ENCODE peak calls at places on chromosomes 16 and 17, in four cellular contexts. One of them, this sample, is unnamed.
A peak's percentile ranks its signal among the peaks of the same experiment; 100 is the strongest.

GRCh38 chr16:77590707-77591106 is 131.6 kb upstream of the NUDT7 start:
- DNase-seq in adrenal gland: no peak
- DNase-seq in GM23338: no peak
- DNase-seq in AG04450: no peak
- DNase-seq in this sample: no peak

GRCh38 chr17:72613411-72614292 is 478.8 kb downstream of the SLC39A11 start:
- DNase-seq in adrenal gland: no peak
- DNase-seq in GM23338: no peak
- DNase-seq in AG04450: no peak
- DNase-seq in this sample: no peak

GRCh38 chr16:30985401-30986128 is 558 bp downstream of the HSD3B7 start:
- DNase-seq in adrenal gland: peak; percentile 74
- DNase-seq in GM23338: peak; percentile 79
- DNase-seq in AG04450: no peak
- DNase-seq in this sample: peak; percentile 92

GRCh38 chr17:2396568-2397246 is 4.2 kb downstream of the MNT start:
- DNase-seq in adrenal gland: peak; percentile 99
- DNase-seq in GM23338: peak; percentile 96
- DNase-seq in AG04450: peak; percentile 96
- DNase-seq in this sample: peak; percentile 94

GRCh38 chr17:40453881-40454630 is 10.8 kb downstream of the IGFBP4 start:
- DNase-seq in adrenal gland: no peak
- DNase-seq in GM23338: no peak
- DNase-seq in AG04450: no peak
- DNase-seq in this sample: peak; percentile 31

GRCh38 chr17:45222273-45222993 is 748 bp downstream of the FMNL1 start:
- DNase-seq in adrenal gland: no peak
- DNase-seq in GM23338: peak; percentile 73
- DNase-seq in AG04450: no peak
- DNase-seq in this sample: no peak

GRCh38 chr17:13365331-13365730 is 236.4 kb downstream of the HS3ST3A1 start:
- DNase-seq in adrenal gland: no peak
- DNase-seq in GM23338: no peak
- DNase-seq in AG04450: no peak
- DNase-seq in this sample: no peak

GRCh38 chr16:27764427-27764826 is 214.5 kb downstream of the KATNIP start:
- DNase-seq in adrenal gland: no peak
- DNase-seq in GM23338: no peak
- DNase-seq in AG04450: no peak
- DNase-seq in this sample: no peak

GRCh38 chr16:74601131-74601871 is 5.6 kb downstream of the GLG1 start:
- DNase-seq in adrenal gland: no peak
- DNase-seq in GM23338: no peak
- DNase-seq in AG04450: no peak
- DNase-seq in this sample: no peak

GRCh38 chr17:34299918-34300600 is 14.5 kb downstream of the CCL11 start:
- DNase-seq in adrenal gland: no peak
- DNase-seq in GM23338: no peak
- DNase-seq in AG04450: no peak
- DNase-seq in this sample: no peak

GRCh38 chr17:79371984-79372383 is 238.9 kb downstream of the RBFOX3 start:
- DNase-seq in adrenal gland: no peak
- DNase-seq in GM23338: no peak
- DNase-seq in AG04450: no peak
- DNase-seq in this sample: peak; percentile 70

GRCh38 chr17:79374807-79375206 is 236.0 kb downstream of the RBFOX3 start:
- DNase-seq in adrenal gland: no peak
- DNase-seq in GM23338: no peak
- DNase-seq in AG04450: no peak
- DNase-seq in this sample: no peak

GRCh38 chr17:79370594-79370993 is 240.3 kb downstream of the RBFOX3 start:
- DNase-seq in adrenal gland: no peak
- DNase-seq in GM23338: no peak
- DNase-seq in AG04450: no peak
- DNase-seq in this sample: no peak

GRCh38 chr17:79374087-79374486 is 236.8 kb downstream of the RBFOX3 start:
- DNase-seq in adrenal gland: no peak
- DNase-seq in GM23338: peak; percentile 26
- DNase-seq in AG04450: no peak
- DNase-seq in this sample: peak; percentile 78

GRCh38 chr17:79372470-79373238 is 238.2 kb downstream of the RBFOX3 start:
- DNase-seq in adrenal gland: no peak
- DNase-seq in GM23338: no peak
- DNase-seq in AG04450: no peak
- DNase-seq in this sample: no peak
- H3K27me3 ChIP-seq in adrenal gland: peaks cover 5% of the 10 kb centered on the region
- H3K27me3 ChIP-seq in GM23338: no peaks in the 10 kb centered on the region
- H3K27me3 ChIP-seq in AG04450: peaks cover 2% of the 10 kb centered on the region
- H3K27me3 ChIP-seq in this sample: no peaks in the 10 kb centered on the region

DNA sequence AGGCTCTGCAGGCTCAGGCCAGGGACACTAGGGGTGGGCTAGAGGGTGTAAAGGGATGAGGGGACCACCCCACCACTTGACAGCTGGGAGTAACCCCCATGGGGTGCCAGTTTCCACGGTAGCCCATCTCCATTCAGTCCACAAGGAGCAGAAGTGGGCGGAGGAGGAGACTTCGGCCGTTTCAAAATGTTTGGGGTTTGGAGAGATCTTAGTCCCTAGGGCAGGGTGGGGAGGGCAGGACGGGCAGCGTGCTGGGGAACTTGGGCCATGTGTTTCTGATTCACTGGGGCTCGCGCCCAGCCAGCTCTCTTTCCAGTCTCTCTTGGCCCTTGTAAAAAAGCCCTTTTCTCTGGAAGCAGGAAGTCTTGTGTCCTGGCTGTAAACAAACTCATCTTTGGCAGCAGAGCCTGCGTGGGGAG is 8.3 kb downstream of the CYGB start:
- DNase-seq in adrenal gland: peak; percentile 54
- DNase-seq in GM23338: no peak
- DNase-seq in AG04450: no peak
- DNase-seq in this sample: no peak
- H3K4me3 ChIP-seq in adrenal gland: no peak overlapping the region
- H3K4me3 ChIP-seq in GM23338: no peak overlapping the region
- H3K4me3 ChIP-seq in AG04450: no peak overlapping the region
- H3K4me3 ChIP-seq in this sample: no peak overlapping the region

DNA sequence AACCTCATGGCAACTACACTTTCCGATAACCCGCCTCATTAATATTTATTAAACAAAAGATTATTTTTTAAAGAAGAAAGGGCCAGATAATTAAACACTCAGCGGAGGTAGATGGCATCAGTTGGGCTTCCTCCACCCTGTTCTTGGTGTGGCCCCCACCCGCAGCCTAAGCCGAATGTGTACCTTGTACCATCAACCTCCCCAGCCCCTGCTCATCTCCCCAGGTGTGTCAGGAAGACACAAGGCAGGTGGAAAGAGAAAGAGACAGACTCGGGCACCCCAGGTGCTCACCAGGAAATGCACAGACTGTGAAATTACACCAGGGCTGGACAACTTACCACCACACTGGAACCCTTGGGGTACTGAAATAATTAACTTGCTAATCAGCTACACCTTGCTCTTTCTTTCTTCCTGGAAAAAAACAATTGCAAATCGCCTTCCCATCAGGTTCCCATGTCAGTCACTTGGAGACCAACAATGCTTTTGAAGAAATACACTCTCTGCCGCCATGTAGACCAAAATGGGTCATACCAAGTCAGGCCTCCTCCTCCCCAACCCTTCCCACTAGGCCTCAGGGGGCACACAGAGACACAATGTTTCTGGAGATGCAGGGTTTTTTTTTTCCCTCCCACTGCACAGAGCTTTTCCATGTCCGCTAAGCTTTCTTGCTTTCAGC is 8.7 kb upstream of the LHX1 start:
- DNase-seq in adrenal gland: no peak
- DNase-seq in GM23338: peak; percentile 66
- DNase-seq in AG04450: no peak
- DNase-seq in this sample: peak; percentile 64
- H3K27me3 ChIP-seq in adrenal gland: peaks cover 76% of the 10 kb centered on the region
- H3K27me3 ChIP-seq in GM23338: peaks cover 67% of the 10 kb centered on the region
- H3K27me3 ChIP-seq in AG04450: peaks cover 68% of the 10 kb centered on the region
- H3K27me3 ChIP-seq in this sample: peaks cover 46% of the 10 kb centered on the region

GRCh38 chr17:62162898-62163297 is 97.8 kb upstream of the MED13 start:
- DNase-seq in adrenal gland: no peak
- DNase-seq in GM23338: no peak
- DNase-seq in AG04450: no peak
- DNase-seq in this sample: no peak
- H3K4me3 ChIP-seq in adrenal gland: no peak overlapping the region
- H3K4me3 ChIP-seq in GM23338: no peak overlapping the region
- H3K4me3 ChIP-seq in AG04450: no peak overlapping the region
- H3K4me3 ChIP-seq in this sample: no peak overlapping the region

DNA sequence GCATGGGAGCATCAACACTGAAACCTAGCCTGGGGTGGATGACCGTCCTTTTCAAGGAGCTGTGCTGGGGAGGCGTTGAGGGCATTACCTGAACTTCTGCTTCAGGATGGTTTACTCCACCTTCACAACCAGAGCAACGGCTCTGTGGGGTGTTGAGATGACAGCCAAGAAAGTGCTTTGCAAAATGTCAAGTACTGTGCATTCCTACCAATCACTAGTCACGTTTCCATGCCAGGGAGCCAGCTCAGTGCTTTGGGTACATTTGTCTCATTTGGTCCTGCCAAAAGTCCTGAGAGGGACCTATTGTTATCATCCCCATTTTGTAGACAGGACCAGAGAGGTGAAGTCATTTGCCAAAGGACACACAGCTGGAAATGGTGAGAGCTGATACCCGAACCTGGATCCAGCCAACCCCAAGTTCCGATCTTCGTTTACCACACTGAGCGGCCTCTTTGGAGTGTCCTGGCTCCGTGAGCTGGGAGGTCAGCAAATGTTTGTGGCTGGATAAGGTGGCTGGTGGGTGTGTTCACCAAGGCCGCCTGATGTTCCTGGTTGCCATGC is 61.6 kb downstream of the IRF8 start:
- DNase-seq in adrenal gland: no peak
- DNase-seq in GM23338: no peak
- DNase-seq in AG04450: no peak
- DNase-seq in this sample: no peak
- H3K27me3 ChIP-seq in adrenal gland: peaks cover 5% of the 10 kb centered on the region
- H3K27me3 ChIP-seq in GM23338: no peaks in the 10 kb centered on the region
- H3K27me3 ChIP-seq in AG04450: peaks cover 52% of the 10 kb centered on the region
- H3K27me3 ChIP-seq in this sample: no peaks in the 10 kb centered on the region

GRCh38 chr17:385836-386144 is 33.2 kb upstream of the RPH3AL start:
- DNase-seq in adrenal gland: no peak
- DNase-seq in GM23338: no peak
- DNase-seq in AG04450: no peak
- DNase-seq in this sample: no peak
- H3K4me3 ChIP-seq in adrenal gland: peak overlapping the region; percentile 25
- H3K4me3 ChIP-seq in GM23338: peak overlapping the region; percentile 54
- H3K4me3 ChIP-seq in AG04450: peak overlapping the region; percentile 48
- H3K4me3 ChIP-seq in this sample: peak overlapping the region; percentile 48

DNA sequence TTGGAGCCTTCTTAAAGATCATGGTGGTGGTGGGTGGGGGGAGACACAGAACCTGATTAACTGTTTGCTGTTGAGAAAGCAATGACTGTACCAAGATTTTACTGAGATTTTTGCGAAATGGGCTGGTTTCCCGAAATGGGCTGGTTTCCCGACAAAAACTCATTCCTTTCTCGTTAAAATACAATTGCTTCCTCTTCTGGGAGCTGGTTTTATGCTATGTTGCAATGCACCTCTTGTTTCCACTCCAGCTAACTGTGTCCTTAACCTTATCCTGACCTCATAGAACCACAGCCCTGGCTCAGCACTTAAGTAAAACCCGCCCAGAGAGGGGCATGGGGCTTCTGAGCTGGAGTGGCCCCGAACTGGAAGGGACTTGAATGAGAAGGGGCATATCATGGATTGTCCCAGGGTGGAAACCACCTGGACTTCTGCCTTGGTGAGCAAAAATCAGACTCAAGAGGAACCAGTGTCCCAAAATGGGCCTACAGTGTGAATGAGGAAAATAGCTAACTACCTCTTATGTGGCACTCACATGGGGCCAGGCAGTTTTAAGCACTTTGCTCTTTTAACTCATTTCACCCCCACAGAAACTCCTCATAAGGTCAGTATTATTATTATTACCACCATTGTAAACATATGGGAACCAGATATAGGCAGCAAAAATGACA is 20.8 kb downstream of the FAM20A start:
- DNase-seq in adrenal gland: peak; percentile 58
- DNase-seq in GM23338: no peak
- DNase-seq in AG04450: no peak
- DNase-seq in this sample: no peak
- H3K27me3 ChIP-seq in adrenal gland: no peaks in the 10 kb centered on the region
- H3K27me3 ChIP-seq in GM23338: no peaks in the 10 kb centered on the region
- H3K27me3 ChIP-seq in AG04450: peaks cover 3% of the 10 kb centered on the region
- H3K27me3 ChIP-seq in this sample: no peaks in the 10 kb centered on the region

GRCh38 chr17:21376585-21376834 is 353 bp downstream of the KCNJ12 start:
- DNase-seq in adrenal gland: no peak
- DNase-seq in GM23338: no peak
- DNase-seq in AG04450: no peak
- DNase-seq in this sample: no peak

GRCh38 chr17:21378553-21378952 is 2.4 kb downstream of the KCNJ12 start:
- DNase-seq in adrenal gland: no peak
- DNase-seq in GM23338: peak; percentile 59
- DNase-seq in AG04450: no peak
- DNase-seq in this sample: peak; percentile 90

GRCh38 chr17:21377821-21378396 is 1.8 kb downstream of the KCNJ12 start:
- DNase-seq in adrenal gland: no peak
- DNase-seq in GM23338: peak; percentile 70
- DNase-seq in AG04450: no peak
- DNase-seq in this sample: peak; percentile 92

GRCh38 chr17:21375757-21376584 is at the start of gene KCNJ12:
- DNase-seq in adrenal gland: no peak
- DNase-seq in GM23338: peak; percentile 82
- DNase-seq in AG04450: no peak
- DNase-seq in this sample: peak; percentile 95

DNA sequence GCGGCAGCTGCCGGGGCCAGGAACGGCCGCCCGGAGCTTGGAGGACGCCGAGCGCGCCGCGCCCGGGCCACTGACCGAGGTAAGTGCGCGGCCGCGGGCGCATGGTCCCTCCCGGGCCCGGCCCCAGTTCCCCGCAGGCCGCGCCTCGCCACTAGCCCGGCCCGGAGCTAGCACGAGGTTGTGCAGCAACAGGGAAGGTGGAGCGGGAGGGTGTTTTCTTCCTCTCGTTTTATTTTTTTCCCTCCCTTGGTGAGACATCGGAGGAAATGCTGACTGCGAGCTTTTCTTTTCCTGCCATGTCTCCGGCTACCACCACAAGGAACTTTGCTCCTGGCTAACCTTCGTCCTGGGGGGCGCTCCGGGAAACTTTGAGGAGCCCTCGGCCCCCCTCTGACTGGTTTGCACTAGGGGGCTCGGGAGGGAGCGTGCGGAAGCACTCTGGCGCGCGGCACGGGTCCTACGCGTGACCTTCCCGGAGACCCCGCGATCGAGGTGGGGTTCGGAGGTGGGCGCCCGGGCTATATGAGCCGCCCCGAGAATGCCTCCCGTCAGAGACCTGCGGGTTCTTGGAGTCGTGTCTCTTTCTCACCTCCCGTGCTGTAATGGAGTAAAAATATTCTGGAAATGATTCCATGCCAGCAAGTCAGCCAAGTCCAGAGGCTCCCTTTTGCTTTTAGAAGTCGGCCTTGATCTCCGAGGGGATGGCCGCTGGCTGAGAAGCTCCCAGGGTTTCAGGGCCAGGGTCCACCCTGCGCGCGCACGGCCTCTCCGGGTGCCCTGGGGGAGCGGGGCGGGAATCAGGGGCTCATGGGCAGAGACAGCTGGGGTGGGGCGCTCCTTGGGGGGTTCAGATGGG is 906 bp downstream of the KCNJ12 start:
- DNase-seq in adrenal gland: peak; percentile 16
- DNase-seq in GM23338: peak; percentile 64
- DNase-seq in AG04450: no peak
- DNase-seq in this sample: peak; percentile 86
- H3K4me3 ChIP-seq in adrenal gland: peak overlapping the region; percentile 12
- H3K4me3 ChIP-seq in GM23338: peak overlapping the region; percentile 72
- H3K4me3 ChIP-seq in AG04450: peak overlapping the region; percentile 7
- H3K4me3 ChIP-seq in this sample: peak overlapping the region; percentile 65

This sample was measured in H7.